ENCODE peak calls at places on chromosomes 16 and 17, in eight cellular contexts. One of them, this sample, is unnamed.
A peak's percentile ranks its signal among the peaks of the same experiment; 100 is the strongest.

GRCh38 chr17:17119106-17119505 is 76.8 kb downstream of the MPRIP start:
- DNase-seq in A549: no peak
- DNase-seq in NT2/D1: no peak
- DNase-seq in NCI-H1694: no peak
- DNase-seq in neural progenitor cell: no peak
- DNase-seq in NCI-H510A: no peak
- DNase-seq in CD8-positive, alpha-beta memory T cell: no peak
- DNase-seq in SK-MEL-5: no peak
- DNase-seq in this sample: no peak

GRCh38 chr17:21041753-21042433 is 918 bp downstream of the USP22 start:
- DNase-seq in SK-MEL-5: peak; percentile 87
- DNase-seq in neural progenitor cell: peak; percentile 87
- DNase-seq in A549: peak; percentile 71
- DNase-seq in NCI-H510A: peak; percentile 62
- DNase-seq in NCI-H1694: peak; percentile 41
- DNase-seq in NT2/D1: peak; percentile 50
- DNase-seq in CD8-positive, alpha-beta memory T cell: peak; percentile 53
- DNase-seq in this sample: peak; percentile 24

GRCh38 chr16:19589771-19590302 is 34.3 kb downstream of the VPS35L start:
- DNase-seq in CD8-positive, alpha-beta memory T cell: no peak
- DNase-seq in NCI-H510A: no peak
- DNase-seq in NT2/D1: no peak
- DNase-seq in neural progenitor cell: no peak
- DNase-seq in A549: no peak
- DNase-seq in NCI-H1694: no peak
- DNase-seq in SK-MEL-5: no peak
- DNase-seq in this sample: no peak

GRCh38 chr16:88763502-88764053 is 21.4 kb downstream of the PIEZO1 start:
- DNase-seq in A549: no peak
- DNase-seq in NCI-H1694: no peak
- DNase-seq in NCI-H510A: no peak
- DNase-seq in NT2/D1: peak; percentile 71
- DNase-seq in CD8-positive, alpha-beta memory T cell: no peak
- DNase-seq in neural progenitor cell: peak; percentile 93
- DNase-seq in SK-MEL-5: no peak
- DNase-seq in this sample: no peak

GRCh38 chr17:3582921-3583320 is 25.3 kb upstream of the TRPV3 start:
- DNase-seq in NCI-H1694: no peak
- DNase-seq in NT2/D1: no peak
- DNase-seq in NCI-H510A: no peak
- DNase-seq in SK-MEL-5: no peak
- DNase-seq in neural progenitor cell: no peak
- DNase-seq in CD8-positive, alpha-beta memory T cell: no peak
- DNase-seq in A549: no peak
- DNase-seq in this sample: no peak

GRCh38 chr16:48611329-48612137 is 1.6 kb upstream of the N4BP1 start:
- DNase-seq in NCI-H1694: peak; percentile 9
- DNase-seq in NT2/D1: no peak
- DNase-seq in A549: no peak
- DNase-seq in SK-MEL-5: no peak
- DNase-seq in neural progenitor cell: no peak
- DNase-seq in NCI-H510A: peak; percentile 73
- DNase-seq in CD8-positive, alpha-beta memory T cell: peak; percentile 85
- DNase-seq in this sample: no peak

GRCh38 chr17:63549289-63549945 is 860 bp upstream of the DCAF7 start:
- DNase-seq in A549: no peak
- DNase-seq in neural progenitor cell: no peak
- DNase-seq in NCI-H510A: no peak
- DNase-seq in NCI-H1694: no peak
- DNase-seq in SK-MEL-5: no peak
- DNase-seq in NT2/D1: no peak
- DNase-seq in CD8-positive, alpha-beta memory T cell: no peak
- DNase-seq in this sample: no peak

GRCh38 chr17:248337-249235 is 67.1 kb upstream of the DOC2B start:
- DNase-seq in SK-MEL-5: no peak
- DNase-seq in CD8-positive, alpha-beta memory T cell: no peak
- DNase-seq in NCI-H510A: no peak
- DNase-seq in neural progenitor cell: no peak
- DNase-seq in A549: no peak
- DNase-seq in NT2/D1: no peak
- DNase-seq in NCI-H1694: no peak
- DNase-seq in this sample: no peak

GRCh38 chr16:46911038-46911437 is 26.9 kb downstream of the GPT2 start:
- DNase-seq in CD8-positive, alpha-beta memory T cell: no peak
- DNase-seq in NCI-H1694: no peak
- DNase-seq in neural progenitor cell: no peak
- DNase-seq in A549: no peak
- DNase-seq in NT2/D1: no peak
- DNase-seq in SK-MEL-5: no peak
- DNase-seq in NCI-H510A: no peak
- DNase-seq in this sample: no peak

GRCh38 chr17:944266-944665 is 35.3 kb downstream of the NXN start:
- DNase-seq in neural progenitor cell: no peak
- DNase-seq in NT2/D1: no peak
- DNase-seq in SK-MEL-5: no peak
- DNase-seq in CD8-positive, alpha-beta memory T cell: no peak
- DNase-seq in A549: no peak
- DNase-seq in NCI-H1694: no peak
- DNase-seq in NCI-H510A: no peak
- DNase-seq in this sample: no peak

GRCh38 chr16:3785413-3785812 is 68.1 kb upstream of the TRAP1 start:
- DNase-seq in NT2/D1: no peak
- DNase-seq in A549: no peak
- DNase-seq in NCI-H1694: no peak
- DNase-seq in SK-MEL-5: no peak
- DNase-seq in NCI-H510A: no peak
- DNase-seq in CD8-positive, alpha-beta memory T cell: no peak
- DNase-seq in neural progenitor cell: no peak
- DNase-seq in this sample: no peak

GRCh38 chr16:5396880-5397279 is 299.3 kb upstream of the EEF2KMT start:
- DNase-seq in NCI-H1694: no peak
- DNase-seq in neural progenitor cell: no peak
- DNase-seq in CD8-positive, alpha-beta memory T cell: no peak
- DNase-seq in NCI-H510A: no peak
- DNase-seq in A549: no peak
- DNase-seq in SK-MEL-5: no peak
- DNase-seq in NT2/D1: no peak
- DNase-seq in this sample: no peak

GRCh38 chr17:66547170-66547865 is 244.9 kb downstream of the PRKCA start:
- DNase-seq in CD8-positive, alpha-beta memory T cell: no peak
- DNase-seq in NCI-H1694: no peak
- DNase-seq in NT2/D1: no peak
- DNase-seq in neural progenitor cell: no peak
- DNase-seq in NCI-H510A: no peak
- DNase-seq in A549: no peak
- DNase-seq in SK-MEL-5: no peak
- DNase-seq in this sample: no peak

This sample was measured in NCI-H446 treated with DMSO at 0.1 percent for 48 hours.